ENCODE peak calls at places on chromosomes 1 and 21, in eight cellular contexts. One of them, this sample, is unnamed.
A peak's percentile ranks its signal among the peaks of the same experiment; 100 is the strongest.

GRCh38 chr1:154992721-154993571 is 440 bp upstream of the LENEP start:
- DNase-seq in astrocyte: peak; percentile 52
- DNase-seq in stimulated activated CD4-positive, alpha-beta T cell treated with anti-CD3 and anti-CD28 coated beads, Interleukin-2, amount 100 ng/mL, for 48 hours: no peak
- DNase-seq in RPMI8226: peak; percentile 58
- DNase-seq in NCI-H748 treated with DMSO at 0.1 percent for 48 hours: no peak
- DNase-seq in occipital lobe: no peak
- DNase-seq in hippocampal formation: no peak
- DNase-seq in activated CD4-positive, CD25-positive, alpha-beta regulatory T cell treated with anti-CD3 and anti-CD28 coated beads, Interleukin-2, amount 50 U/mL, for 72 hours: no peak
- DNase-seq in this sample: no peak

GRCh38 chr21:41249476-41249875 is 67.1 kb upstream of the FAM3B start:
- DNase-seq in astrocyte: no peak
- DNase-seq in stimulated activated CD4-positive, alpha-beta T cell treated with anti-CD3 and anti-CD28 coated beads, Interleukin-2, amount 100 ng/mL, for 48 hours: no peak
- DNase-seq in RPMI8226: no peak
- DNase-seq in NCI-H748 treated with DMSO at 0.1 percent for 48 hours: no peak
- DNase-seq in occipital lobe: no peak
- DNase-seq in hippocampal formation: no peak
- DNase-seq in activated CD4-positive, CD25-positive, alpha-beta regulatory T cell treated with anti-CD3 and anti-CD28 coated beads, Interleukin-2, amount 50 U/mL, for 72 hours: no peak
- DNase-seq in this sample: no peak

GRCh38 chr21:42040411-42041180 is 30.4 kb upstream of the ZBTB21 start:
- DNase-seq in astrocyte: peak; percentile 100
- DNase-seq in stimulated activated CD4-positive, alpha-beta T cell treated with anti-CD3 and anti-CD28 coated beads, Interleukin-2, amount 100 ng/mL, for 48 hours: no peak
- DNase-seq in RPMI8226: no peak
- DNase-seq in NCI-H748 treated with DMSO at 0.1 percent for 48 hours: no peak
- DNase-seq in occipital lobe: no peak
- DNase-seq in hippocampal formation: no peak
- DNase-seq in activated CD4-positive, CD25-positive, alpha-beta regulatory T cell treated with anti-CD3 and anti-CD28 coated beads, Interleukin-2, amount 50 U/mL, for 72 hours: no peak
- DNase-seq in this sample: no peak

GRCh38 chr1:45785583-45785982 is 17.8 kb upstream of the MAST2 start:
- DNase-seq in astrocyte: no peak
- DNase-seq in stimulated activated CD4-positive, alpha-beta T cell treated with anti-CD3 and anti-CD28 coated beads, Interleukin-2, amount 100 ng/mL, for 48 hours: no peak
- DNase-seq in RPMI8226: peak; percentile 34
- DNase-seq in NCI-H748 treated with DMSO at 0.1 percent for 48 hours: no peak
- DNase-seq in occipital lobe: no peak
- DNase-seq in hippocampal formation: no peak
- DNase-seq in activated CD4-positive, CD25-positive, alpha-beta regulatory T cell treated with anti-CD3 and anti-CD28 coated beads, Interleukin-2, amount 50 U/mL, for 72 hours: no peak
- DNase-seq in this sample: no peak

GRCh38 chr1:232470711-232471110 is 159.2 kb downstream of the SIPA1L2 start:
- DNase-seq in astrocyte: no peak
- DNase-seq in stimulated activated CD4-positive, alpha-beta T cell treated with anti-CD3 and anti-CD28 coated beads, Interleukin-2, amount 100 ng/mL, for 48 hours: no peak
- DNase-seq in RPMI8226: no peak
- DNase-seq in NCI-H748 treated with DMSO at 0.1 percent for 48 hours: no peak
- DNase-seq in occipital lobe: no peak
- DNase-seq in hippocampal formation: no peak
- DNase-seq in activated CD4-positive, CD25-positive, alpha-beta regulatory T cell treated with anti-CD3 and anti-CD28 coated beads, Interleukin-2, amount 50 U/mL, for 72 hours: no peak
- DNase-seq in this sample: no peak

GRCh38 chr1:27071049-27071416 is 58.4 kb upstream of the TENT5B start:
- DNase-seq in astrocyte: no peak
- DNase-seq in stimulated activated CD4-positive, alpha-beta T cell treated with anti-CD3 and anti-CD28 coated beads, Interleukin-2, amount 100 ng/mL, for 48 hours: no peak
- DNase-seq in RPMI8226: no peak
- DNase-seq in NCI-H748 treated with DMSO at 0.1 percent for 48 hours: no peak
- DNase-seq in occipital lobe: peak; percentile 62
- DNase-seq in hippocampal formation: peak; percentile 3
- DNase-seq in activated CD4-positive, CD25-positive, alpha-beta regulatory T cell treated with anti-CD3 and anti-CD28 coated beads, Interleukin-2, amount 50 U/mL, for 72 hours: no peak
- DNase-seq in this sample: no peak

GRCh38 chr1:27575861-27576331 is 28.0 kb downstream of the AHDC1 start:
- DNase-seq in astrocyte: no peak
- DNase-seq in stimulated activated CD4-positive, alpha-beta T cell treated with anti-CD3 and anti-CD28 coated beads, Interleukin-2, amount 100 ng/mL, for 48 hours: no peak
- DNase-seq in RPMI8226: peak; percentile 66
- DNase-seq in NCI-H748 treated with DMSO at 0.1 percent for 48 hours: no peak
- DNase-seq in occipital lobe: no peak
- DNase-seq in hippocampal formation: peak; percentile 52
- DNase-seq in activated CD4-positive, CD25-positive, alpha-beta regulatory T cell treated with anti-CD3 and anti-CD28 coated beads, Interleukin-2, amount 50 U/mL, for 72 hours: no peak
- DNase-seq in this sample: peak; percentile 62

GRCh38 chr1:211859405-211859804 is 28.8 kb upstream of the LPGAT1 start:
- DNase-seq in astrocyte: no peak
- DNase-seq in stimulated activated CD4-positive, alpha-beta T cell treated with anti-CD3 and anti-CD28 coated beads, Interleukin-2, amount 100 ng/mL, for 48 hours: no peak
- DNase-seq in RPMI8226: no peak
- DNase-seq in NCI-H748 treated with DMSO at 0.1 percent for 48 hours: no peak
- DNase-seq in occipital lobe: no peak
- DNase-seq in hippocampal formation: no peak
- DNase-seq in activated CD4-positive, CD25-positive, alpha-beta regulatory T cell treated with anti-CD3 and anti-CD28 coated beads, Interleukin-2, amount 50 U/mL, for 72 hours: no peak
- DNase-seq in this sample: no peak

GRCh38 chr1:4584471-4584870 is 69.9 kb upstream of the AJAP1 start:
- DNase-seq in astrocyte: no peak
- DNase-seq in stimulated activated CD4-positive, alpha-beta T cell treated with anti-CD3 and anti-CD28 coated beads, Interleukin-2, amount 100 ng/mL, for 48 hours: no peak
- DNase-seq in RPMI8226: no peak
- DNase-seq in NCI-H748 treated with DMSO at 0.1 percent for 48 hours: no peak
- DNase-seq in occipital lobe: no peak
- DNase-seq in hippocampal formation: no peak
- DNase-seq in activated CD4-positive, CD25-positive, alpha-beta regulatory T cell treated with anti-CD3 and anti-CD28 coated beads, Interleukin-2, amount 50 U/mL, for 72 hours: no peak
- DNase-seq in this sample: no peak

GRCh38 chr1:198079432-198079951 is 77.3 kb upstream of the NEK7 start:
- DNase-seq in astrocyte: no peak
- DNase-seq in stimulated activated CD4-positive, alpha-beta T cell treated with anti-CD3 and anti-CD28 coated beads, Interleukin-2, amount 100 ng/mL, for 48 hours: no peak
- DNase-seq in RPMI8226: no peak
- DNase-seq in NCI-H748 treated with DMSO at 0.1 percent for 48 hours: no peak
- DNase-seq in occipital lobe: no peak
- DNase-seq in hippocampal formation: no peak
- DNase-seq in activated CD4-positive, CD25-positive, alpha-beta regulatory T cell treated with anti-CD3 and anti-CD28 coated beads, Interleukin-2, amount 50 U/mL, for 72 hours: no peak
- DNase-seq in this sample: no peak

GRCh38 chr1:11649624-11650330 is 4.5 kb downstream of the FBXO2 start:
- DNase-seq in astrocyte: no peak
- DNase-seq in stimulated activated CD4-positive, alpha-beta T cell treated with anti-CD3 and anti-CD28 coated beads, Interleukin-2, amount 100 ng/mL, for 48 hours: no peak
- DNase-seq in RPMI8226: no peak
- DNase-seq in NCI-H748 treated with DMSO at 0.1 percent for 48 hours: no peak
- DNase-seq in occipital lobe: no peak
- DNase-seq in hippocampal formation: no peak
- DNase-seq in activated CD4-positive, CD25-positive, alpha-beta regulatory T cell treated with anti-CD3 and anti-CD28 coated beads, Interleukin-2, amount 50 U/mL, for 72 hours: no peak
- DNase-seq in this sample: peak; percentile 74

GRCh38 chr1:31102501-31102950 is 37.0 kb upstream of the PUM1 start:
- DNase-seq in astrocyte: peak; percentile 56
- DNase-seq in stimulated activated CD4-positive, alpha-beta T cell treated with anti-CD3 and anti-CD28 coated beads, Interleukin-2, amount 100 ng/mL, for 48 hours: no peak
- DNase-seq in RPMI8226: no peak
- DNase-seq in NCI-H748 treated with DMSO at 0.1 percent for 48 hours: no peak
- DNase-seq in occipital lobe: no peak
- DNase-seq in hippocampal formation: no peak
- DNase-seq in activated CD4-positive, CD25-positive, alpha-beta regulatory T cell treated with anti-CD3 and anti-CD28 coated beads, Interleukin-2, amount 50 U/mL, for 72 hours: no peak
- DNase-seq in this sample: no peak

GRCh38 chr1:23838401-23838866 is 13.2 kb upstream of the HMGCL start:
- DNase-seq in astrocyte: peak; percentile 13
- DNase-seq in stimulated activated CD4-positive, alpha-beta T cell treated with anti-CD3 and anti-CD28 coated beads, Interleukin-2, amount 100 ng/mL, for 48 hours: peak; percentile 57
- DNase-seq in RPMI8226: peak; percentile 79
- DNase-seq in NCI-H748 treated with DMSO at 0.1 percent for 48 hours: peak; percentile 7
- DNase-seq in occipital lobe: peak; percentile 7
- DNase-seq in hippocampal formation: peak; percentile 37
- DNase-seq in activated CD4-positive, CD25-positive, alpha-beta regulatory T cell treated with anti-CD3 and anti-CD28 coated beads, Interleukin-2, amount 50 U/mL, for 72 hours: peak; percentile 72
- DNase-seq in this sample: peak; percentile 73

GRCh38 chr1:8866792-8867415 is 11.6 kb downstream of the ENO1 start:
- DNase-seq in astrocyte: no peak
- DNase-seq in stimulated activated CD4-positive, alpha-beta T cell treated with anti-CD3 and anti-CD28 coated beads, Interleukin-2, amount 100 ng/mL, for 48 hours: no peak
- DNase-seq in RPMI8226: no peak
- DNase-seq in NCI-H748 treated with DMSO at 0.1 percent for 48 hours: no peak
- DNase-seq in occipital lobe: no peak
- DNase-seq in hippocampal formation: no peak
- DNase-seq in activated CD4-positive, CD25-positive, alpha-beta regulatory T cell treated with anti-CD3 and anti-CD28 coated beads, Interleukin-2, amount 50 U/mL, for 72 hours: peak; percentile 57
- DNase-seq in this sample: no peak

GRCh38 chr1:56376188-56376984 is 203.0 kb downstream of the PLPP3 start:
- DNase-seq in astrocyte: peak; percentile 77
- DNase-seq in stimulated activated CD4-positive, alpha-beta T cell treated with anti-CD3 and anti-CD28 coated beads, Interleukin-2, amount 100 ng/mL, for 48 hours: no peak
- DNase-seq in RPMI8226: peak; percentile 48
- DNase-seq in NCI-H748 treated with DMSO at 0.1 percent for 48 hours: peak; percentile 28
- DNase-seq in occipital lobe: no peak
- DNase-seq in hippocampal formation: no peak
- DNase-seq in activated CD4-positive, CD25-positive, alpha-beta regulatory T cell treated with anti-CD3 and anti-CD28 coated beads, Interleukin-2, amount 50 U/mL, for 72 hours: no peak
- DNase-seq in this sample: no peak

GRCh38 chr1:160256396-160257046 is 5.8 kb downstream of the DCAF8 start:
- DNase-seq in astrocyte: peak; percentile 87
- DNase-seq in stimulated activated CD4-positive, alpha-beta T cell treated with anti-CD3 and anti-CD28 coated beads, Interleukin-2, amount 100 ng/mL, for 48 hours: no peak
- DNase-seq in RPMI8226: no peak
- DNase-seq in NCI-H748 treated with DMSO at 0.1 percent for 48 hours: no peak
- DNase-seq in occipital lobe: no peak
- DNase-seq in hippocampal formation: no peak
- DNase-seq in activated CD4-positive, CD25-positive, alpha-beta regulatory T cell treated with anti-CD3 and anti-CD28 coated beads, Interleukin-2, amount 50 U/mL, for 72 hours: no peak
- DNase-seq in this sample: no peak

GRCh38 chr1:60126733-60127132 is 53.2 kb upstream of the C1orf87 start:
- DNase-seq in astrocyte: no peak
- DNase-seq in stimulated activated CD4-positive, alpha-beta T cell treated with anti-CD3 and anti-CD28 coated beads, Interleukin-2, amount 100 ng/mL, for 48 hours: no peak
- DNase-seq in RPMI8226: no peak
- DNase-seq in NCI-H748 treated with DMSO at 0.1 percent for 48 hours: no peak
- DNase-seq in occipital lobe: no peak
- DNase-seq in hippocampal formation: no peak
- DNase-seq in activated CD4-positive, CD25-positive, alpha-beta regulatory T cell treated with anti-CD3 and anti-CD28 coated beads, Interleukin-2, amount 50 U/mL, for 72 hours: no peak
- DNase-seq in this sample: no peak

GRCh38 chr1:19036701-19037605 is 80.5 kb upstream of the IFFO2 start:
- DNase-seq in astrocyte: no peak
- DNase-seq in stimulated activated CD4-positive, alpha-beta T cell treated with anti-CD3 and anti-CD28 coated beads, Interleukin-2, amount 100 ng/mL, for 48 hours: no peak
- DNase-seq in RPMI8226: no peak
- DNase-seq in NCI-H748 treated with DMSO at 0.1 percent for 48 hours: no peak
- DNase-seq in occipital lobe: no peak
- DNase-seq in hippocampal formation: no peak
- DNase-seq in activated CD4-positive, CD25-positive, alpha-beta regulatory T cell treated with anti-CD3 and anti-CD28 coated beads, Interleukin-2, amount 50 U/mL, for 72 hours: no peak
- DNase-seq in this sample: no peak

GRCh38 chr1:90706437-90707362 is 10.4 kb downstream of the BARHL2 start:
- DNase-seq in astrocyte: no peak
- DNase-seq in stimulated activated CD4-positive, alpha-beta T cell treated with anti-CD3 and anti-CD28 coated beads, Interleukin-2, amount 100 ng/mL, for 48 hours: no peak
- DNase-seq in RPMI8226: no peak
- DNase-seq in NCI-H748 treated with DMSO at 0.1 percent for 48 hours: no peak
- DNase-seq in occipital lobe: no peak
- DNase-seq in hippocampal formation: no peak
- DNase-seq in activated CD4-positive, CD25-positive, alpha-beta regulatory T cell treated with anti-CD3 and anti-CD28 coated beads, Interleukin-2, amount 50 U/mL, for 72 hours: no peak
- DNase-seq in this sample: no peak

GRCh38 chr1:99589186-99589636 is 56.7 kb upstream of the PALMD start:
- DNase-seq in astrocyte: no peak
- DNase-seq in stimulated activated CD4-positive, alpha-beta T cell treated with anti-CD3 and anti-CD28 coated beads, Interleukin-2, amount 100 ng/mL, for 48 hours: no peak
- DNase-seq in RPMI8226: no peak
- DNase-seq in NCI-H748 treated with DMSO at 0.1 percent for 48 hours: no peak
- DNase-seq in occipital lobe: no peak
- DNase-seq in hippocampal formation: no peak
- DNase-seq in activated CD4-positive, CD25-positive, alpha-beta regulatory T cell treated with anti-CD3 and anti-CD28 coated beads, Interleukin-2, amount 50 U/mL, for 72 hours: no peak
- DNase-seq in this sample: no peak

GRCh38 chr1:224433671-224434446 is 738 bp downstream of the WDR26 start:
- DNase-seq in astrocyte: no peak
- DNase-seq in stimulated activated CD4-positive, alpha-beta T cell treated with anti-CD3 and anti-CD28 coated beads, Interleukin-2, amount 100 ng/mL, for 48 hours: no peak
- DNase-seq in RPMI8226: peak; percentile 31
- DNase-seq in NCI-H748 treated with DMSO at 0.1 percent for 48 hours: no peak
- DNase-seq in occipital lobe: no peak
- DNase-seq in hippocampal formation: peak; percentile 51
- DNase-seq in activated CD4-positive, CD25-positive, alpha-beta regulatory T cell treated with anti-CD3 and anti-CD28 coated beads, Interleukin-2, amount 50 U/mL, for 72 hours: peak; percentile 53
- DNase-seq in this sample: peak; percentile 68

GRCh38 chr1:157639800-157640199 is 41.9 kb upstream of the FCRL4 start:
- DNase-seq in astrocyte: no peak
- DNase-seq in stimulated activated CD4-positive, alpha-beta T cell treated with anti-CD3 and anti-CD28 coated beads, Interleukin-2, amount 100 ng/mL, for 48 hours: no peak
- DNase-seq in RPMI8226: peak; percentile 49
- DNase-seq in NCI-H748 treated with DMSO at 0.1 percent for 48 hours: no peak
- DNase-seq in occipital lobe: no peak
- DNase-seq in hippocampal formation: no peak
- DNase-seq in activated CD4-positive, CD25-positive, alpha-beta regulatory T cell treated with anti-CD3 and anti-CD28 coated beads, Interleukin-2, amount 50 U/mL, for 72 hours: no peak
- DNase-seq in this sample: no peak

GRCh38 chr1:53153752-53154151 is 11.3 kb upstream of the SLC1A7 start:
- DNase-seq in astrocyte: no peak
- DNase-seq in stimulated activated CD4-positive, alpha-beta T cell treated with anti-CD3 and anti-CD28 coated beads, Interleukin-2, amount 100 ng/mL, for 48 hours: no peak
- DNase-seq in RPMI8226: no peak
- DNase-seq in NCI-H748 treated with DMSO at 0.1 percent for 48 hours: no peak
- DNase-seq in occipital lobe: no peak
- DNase-seq in hippocampal formation: no peak
- DNase-seq in activated CD4-positive, CD25-positive, alpha-beta regulatory T cell treated with anti-CD3 and anti-CD28 coated beads, Interleukin-2, amount 50 U/mL, for 72 hours: no peak
- DNase-seq in this sample: no peak

GRCh38 chr1:49102752-49103151 is 326.1 kb upstream of the BEND5 start:
- DNase-seq in astrocyte: peak; percentile 97
- DNase-seq in stimulated activated CD4-positive, alpha-beta T cell treated with anti-CD3 and anti-CD28 coated beads, Interleukin-2, amount 100 ng/mL, for 48 hours: no peak
- DNase-seq in RPMI8226: no peak
- DNase-seq in NCI-H748 treated with DMSO at 0.1 percent for 48 hours: no peak
- DNase-seq in occipital lobe: no peak
- DNase-seq in hippocampal formation: no peak
- DNase-seq in activated CD4-positive, CD25-positive, alpha-beta regulatory T cell treated with anti-CD3 and anti-CD28 coated beads, Interleukin-2, amount 50 U/mL, for 72 hours: no peak
- DNase-seq in this sample: no peak

GRCh38 chr1:74422379-74423155 is 89.8 kb downstream of the LRRC53 start:
- DNase-seq in astrocyte: peak; percentile 49
- DNase-seq in stimulated activated CD4-positive, alpha-beta T cell treated with anti-CD3 and anti-CD28 coated beads, Interleukin-2, amount 100 ng/mL, for 48 hours: no peak
- DNase-seq in RPMI8226: no peak
- DNase-seq in NCI-H748 treated with DMSO at 0.1 percent for 48 hours: no peak
- DNase-seq in occipital lobe: no peak
- DNase-seq in hippocampal formation: no peak
- DNase-seq in activated CD4-positive, CD25-positive, alpha-beta regulatory T cell treated with anti-CD3 and anti-CD28 coated beads, Interleukin-2, amount 50 U/mL, for 72 hours: no peak
- DNase-seq in this sample: no peak

GRCh38 chr1:88683848-88684481 is at the start of gene PKN2:
- DNase-seq in astrocyte: peak; percentile 97
- DNase-seq in stimulated activated CD4-positive, alpha-beta T cell treated with anti-CD3 and anti-CD28 coated beads, Interleukin-2, amount 100 ng/mL, for 48 hours: peak; percentile 94
- DNase-seq in RPMI8226: peak; percentile 97
- DNase-seq in NCI-H748 treated with DMSO at 0.1 percent for 48 hours: peak; percentile 84
- DNase-seq in occipital lobe: peak; percentile 95
- DNase-seq in hippocampal formation: peak; percentile 94
- DNase-seq in activated CD4-positive, CD25-positive, alpha-beta regulatory T cell treated with anti-CD3 and anti-CD28 coated beads, Interleukin-2, amount 50 U/mL, for 72 hours: peak; percentile 95
- DNase-seq in this sample: peak; percentile 95

This sample was measured in head of caudate nucleus.